ENCODE peak calls at places on chromosomes 2 and 18, in four cellular contexts. N, K, P and W are unnamed samples.

GRCh38 chr2:100124746-100125145 is 17.6 kb downstream of the AFF3 start:
- DNase-seq in K (no peak), P (no peak), N (no peak), W (no peak)

GRCh38 chr2:204453730-204454167 is 91.5 kb upstream of the PARD3B start:
- DNase-seq in N (no peak), P (no peak), K (no peak), W (no peak)

GRCh38 chr18:46754188-46754587 is 2.7 kb downstream of the ST8SIA5 start:
- DNase-seq in N (no peak), P (no peak), K (peak; percentile 19), W (no peak)

GRCh38 chr2:90069290-90069894 is 1377.9 kb downstream of the RPIA start:
- DNase-seq in N (peak; percentile 56), P (peak; percentile 31), K (no peak), W (peak; percentile 22)

GRCh38 chr2:179612108-179612507 is 249.3 kb downstream of the ZNF385B start:
- DNase-seq in N (no peak), P (no peak), K (no peak), W (no peak)

GRCh38 chr2:205967391-205968075 is 118.4 kb downstream of the INO80D start:
- DNase-seq in N (no peak), P (peak; percentile 70), K (no peak), W (no peak)

GRCh38 chr2:50529600-50530218 is 502.2 kb downstream of the NRXN1 start:
- DNase-seq in K (no peak), N (peak; percentile 32), P (no peak), W (peak; percentile 4)

GRCh38 chr18:6203791-6204190 is 210.9 kb downstream of the L3MBTL4 start:
- DNase-seq in P (no peak), K (no peak), N (no peak), W (no peak)

GRCh38 chr2:152740743-152741328 is 22.4 kb downstream of the ARL6IP6 start:
- DNase-seq in P (no peak), N (peak; percentile 49), K (no peak), W (no peak)

GRCh38 chr2:239196474-239197021 is 204.3 kb downstream of the HDAC4 start:
- DNase-seq in N (no peak), P (no peak), K (no peak), W (no peak)

GRCh38 chr18:74276609-74277008 is 15.2 kb downstream of the CYB5A start:
- DNase-seq in N (no peak), K (no peak), P (no peak), W (no peak)

GRCh38 chr2:69013123-69013836 is at the start of gene ANTXR1:
- DNase-seq in N (no peak), P (no peak), K (no peak), W (no peak)

GRCh38 chr2:212005077-212005671 is 533.4 kb downstream of the ERBB4 start:
- DNase-seq in N (no peak), P (peak; percentile 49), K (no peak), W (peak; percentile 1)

GRCh38 chr2:216242365-216242764 is 129.9 kb downstream of the MARCHF4 start:
- DNase-seq in P (no peak), K (no peak), N (no peak), W (no peak)

GRCh38 chr2:141565597-141565996 is 565.2 kb downstream of the LRP1B start:
- DNase-seq in K (no peak), N (no peak), P (no peak), W (no peak)

GRCh38 chr2:54122939-54123338 is 7.5 kb downstream of the ACYP2 start:
- DNase-seq in N (no peak), K (no peak), P (no peak), W (no peak)

GRCh38 chr2:202104286-202104870 is 31.3 kb downstream of the KIAA2012 start:
- DNase-seq in P (peak; percentile 73), K (peak; percentile 13), N (peak; percentile 42), W (peak; percentile 14)

GRCh38 chr18:24792164-24792563 is 331.7 kb downstream of the HRH4 start:
- DNase-seq in P (no peak), N (no peak), K (no peak), W (no peak)

GRCh38 chr2:157800838-157801495 is 75.2 kb downstream of the ACVR1 start:
- DNase-seq in K (no peak), P (no peak), N (no peak), W (no peak)

GRCh38 chr18:60022671-60023276 is 123.0 kb downstream of the PMAIP1 start:
- DNase-seq in K (peak; percentile 7), P (no peak), N (no peak), W (no peak)

GRCh38 chr2:162768646-162769045 is 69.9 kb downstream of the KCNH7 start:
- DNase-seq in P (no peak), K (no peak), N (no peak), W (no peak)

GRCh38 chr2:130374587-130375290 is 18.9 kb downstream of the PTPN18 start:
- DNase-seq in N (peak; percentile 31), P (no peak), K (no peak), W (no peak)

GRCh38 chr18:37294951-37295350 is 270.6 kb downstream of the CELF4 start:
- DNase-seq in N (peak; percentile 77), P (peak; percentile 10), K (no peak), W (no peak)

GRCh38 chr2:142796161-142796560 is 81.3 kb upstream of the KYNU start:
- DNase-seq in N (no peak), P (no peak), K (no peak), W (no peak)

GRCh38 chr2:223644116-223644515 is 42.0 kb upstream of the SCG2 start:
- DNase-seq in N (no peak), P (no peak), K (no peak), W (no peak)

GRCh38 chr18:48719988-48720654 is 181.3 kb downstream of the CTIF start:
- DNase-seq in K (no peak), N (peak; percentile 63), P (no peak), W (no peak)

GRCh38 chr2:231605607-231606091 is 13.0 kb downstream of the TEX44 start:
- DNase-seq in K (no peak), N (no peak), P (no peak), W (no peak)

GRCh38 chr2:192029089-192029488 is 165.6 kb downstream of the TMEFF2 start:
- DNase-seq in N (peak; percentile 55), K (no peak), P (peak; percentile 10), W (no peak)

GRCh38 chr2:33015421-33016142 is 68.8 kb downstream of the LTBP1 start:
- DNase-seq in N (no peak), K (no peak), P (no peak), W (no peak)

GRCh38 chr18:48023334-48024008 is 93.0 kb upstream of the SMAD2 start:
- DNase-seq in N (peak; percentile 17), P (peak; percentile 73), K (no peak), W (no peak)

GRCh38 chr2:19857100-19857499 is 44.7 kb downstream of the TTC32 start:
- DNase-seq in N (no peak), P (no peak), K (no peak), W (no peak)

DNA sequence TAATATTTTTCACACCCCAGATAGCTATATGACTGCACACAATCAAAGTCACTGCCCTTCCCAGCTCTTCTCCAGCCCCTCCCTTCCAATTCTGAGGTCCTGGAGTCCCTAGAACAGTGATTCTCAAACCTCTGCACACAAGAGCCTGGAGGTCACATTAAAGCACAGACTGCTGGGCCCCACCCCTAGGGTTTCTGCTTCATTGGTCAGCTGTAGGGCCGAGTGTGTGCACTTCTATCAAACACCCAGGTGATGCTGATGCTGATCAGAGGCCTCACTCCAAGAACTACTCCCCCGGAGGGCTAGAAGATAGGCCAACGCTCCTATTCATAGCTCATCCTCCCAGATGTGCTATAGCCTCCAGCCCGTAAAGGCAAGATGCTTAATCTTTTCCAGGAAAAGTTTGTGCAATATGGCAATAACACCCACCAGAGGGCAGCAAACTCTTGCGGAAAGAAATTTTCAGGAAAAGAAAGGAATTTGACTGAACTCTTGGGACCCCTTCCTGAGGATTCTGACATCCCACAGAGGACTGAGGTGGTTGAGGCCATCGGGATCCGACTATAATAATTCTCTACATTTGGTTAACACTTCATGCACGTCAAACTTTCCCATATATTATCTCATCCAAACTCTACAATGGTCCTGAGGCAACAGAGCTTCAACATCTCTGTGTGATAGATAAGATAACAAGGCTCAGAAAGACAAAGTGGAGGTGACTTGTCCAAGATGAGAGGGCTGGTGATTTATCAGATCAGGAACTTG is 194.2 kb upstream of the PKDCC start:
- DNase-seq in K (no peak), N (peak; percentile 26), P (peak; percentile 8), W (no peak)
- TF ChIP-seq SPI1 in K (no peak), N (no peak), P (no peak), W (no peak)

GRCh38 chr2:181311841-181312240 is 145.3 kb upstream of the ITGA4 start:
- DNase-seq in K (no peak), N (no peak), P (peak; percentile 76), W (no peak)

GRCh38 chr2:181309576-181309975 is 147.6 kb upstream of the ITGA4 start:
- DNase-seq in K (no peak), N (no peak), P (peak; percentile 36), W (no peak)

GRCh38 chr2:181310967-181311366 is 146.2 kb upstream of the ITGA4 start:
- DNase-seq in P (no peak), N (no peak), K (no peak), W (no peak)

GRCh38 chr2:181313845-181314244 is 143.3 kb upstream of the ITGA4 start:
- DNase-seq in P (no peak), N (no peak), K (no peak), W (no peak)

DNA sequence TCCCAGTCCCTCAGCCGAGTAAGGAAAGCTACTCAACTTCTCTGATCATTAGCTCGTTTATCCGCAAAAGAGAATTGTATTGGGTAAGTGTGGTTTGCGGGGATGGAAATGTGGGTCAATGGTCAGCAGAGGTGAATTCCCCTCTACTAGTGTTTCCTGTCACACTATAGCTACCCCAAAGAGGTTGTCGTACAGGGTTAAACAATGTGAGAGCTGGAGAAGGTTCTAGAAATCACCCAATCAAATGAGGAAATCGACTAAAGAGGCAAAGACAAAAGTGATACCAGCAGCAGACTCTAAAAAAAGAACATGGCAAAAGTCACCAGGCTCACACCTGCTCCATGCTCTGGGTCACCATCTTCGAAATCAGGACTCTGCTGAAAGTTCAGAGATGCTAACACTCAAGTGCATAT is 144.7 kb upstream of the ITGA4 start:
- DNase-seq in K (peak; percentile 99), N (no peak), P (no peak), W (no peak)
- TF ChIP-seq SPI1 in K (peak; percentile 42), N (no peak), P (no peak), W (peak; percentile 47)

DNA sequence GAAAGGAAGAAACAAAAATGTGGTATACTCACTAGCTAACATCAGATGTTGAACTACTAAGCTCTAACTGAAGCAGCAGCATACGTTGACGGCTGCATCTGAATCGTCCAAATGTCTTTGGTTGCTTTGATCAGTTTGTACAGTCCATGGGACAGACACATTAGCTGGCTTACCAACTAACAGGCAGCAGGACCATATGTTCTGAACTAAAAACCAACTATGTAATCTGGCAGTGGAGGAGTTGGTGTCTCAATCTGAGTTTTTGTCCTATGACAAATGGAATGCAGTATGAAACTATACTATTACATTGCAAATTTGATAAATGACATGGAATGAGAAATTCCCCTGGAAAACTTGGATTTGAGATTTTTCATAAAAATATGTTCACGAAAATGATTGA is 79.5 kb downstream of the EPHA4 start:
- DNase-seq in K (no peak), P (no peak), N (no peak), W (no peak)
- TF ChIP-seq SPI1 in K (no peak), P (no peak), N (no peak), W (no peak)

GRCh38 chr2:28649481-28650260 is 102.0 kb upstream of the PPP1CB start:
- DNase-seq in K (no peak), N (no peak), P (no peak), W (no peak)
- TF ChIP-seq SPI1 in K (no peak), N (no peak), P (no peak), W (no peak)